ENCODE peak calls at places on chromosomes 7 and 10, in seven cellular contexts. One of them, this sample, is unnamed.

GRCh38 chr7:125828153-125828690 is 898.6 kb upstream of the POT1 start:
- DNase-seq in neuronal stem cell: no peak
- DNase-seq in fibroblast of pulmonary artery: no peak
- DNase-seq in CD4-positive, CD25-positive, alpha-beta regulatory T cell: no peak
- DNase-seq in cardiac fibroblast: no peak
- DNase-seq in gastrocnemius medialis: no peak
- DNase-seq in right atrium auricular region: no peak
- DNase-seq in this sample: no peak

GRCh38 chr10:7686351-7687171 is 16.6 kb upstream of the ITIH2 start:
- DNase-seq in neuronal stem cell: no peak
- DNase-seq in fibroblast of pulmonary artery: no peak
- DNase-seq in CD4-positive, CD25-positive, alpha-beta regulatory T cell: no peak
- DNase-seq in cardiac fibroblast: no peak
- DNase-seq in gastrocnemius medialis: no peak
- DNase-seq in right atrium auricular region: no peak
- DNase-seq in this sample: no peak

GRCh38 chr7:141785711-141786552 is 4.1 kb upstream of the TAS2R5 start:
- DNase-seq in neuronal stem cell: peak
- DNase-seq in fibroblast of pulmonary artery: peak
- DNase-seq in CD4-positive, CD25-positive, alpha-beta regulatory T cell: peak
- DNase-seq in cardiac fibroblast: peak
- DNase-seq in gastrocnemius medialis: no peak
- DNase-seq in right atrium auricular region: no peak
- DNase-seq in this sample: peak

GRCh38 chr7:130872756-130873448 is 138.9 kb upstream of the KLF14 start:
- DNase-seq in neuronal stem cell: no peak
- DNase-seq in fibroblast of pulmonary artery: no peak
- DNase-seq in CD4-positive, CD25-positive, alpha-beta regulatory T cell: no peak
- DNase-seq in cardiac fibroblast: peak
- DNase-seq in gastrocnemius medialis: no peak
- DNase-seq in right atrium auricular region: no peak
- DNase-seq in this sample: no peak

GRCh38 chr7:39339591-39339990 is 226.6 kb upstream of the YAE1 start:
- DNase-seq in neuronal stem cell: no peak
- DNase-seq in fibroblast of pulmonary artery: no peak
- DNase-seq in CD4-positive, CD25-positive, alpha-beta regulatory T cell: no peak
- DNase-seq in cardiac fibroblast: no peak
- DNase-seq in gastrocnemius medialis: no peak
- DNase-seq in right atrium auricular region: no peak
- DNase-seq in this sample: no peak

GRCh38 chr10:70334526-70335245 is 47.7 kb downstream of the LRRC20 start:
- DNase-seq in neuronal stem cell: no peak
- DNase-seq in fibroblast of pulmonary artery: no peak
- DNase-seq in CD4-positive, CD25-positive, alpha-beta regulatory T cell: no peak
- DNase-seq in cardiac fibroblast: no peak
- DNase-seq in gastrocnemius medialis: no peak
- DNase-seq in right atrium auricular region: no peak
- DNase-seq in this sample: no peak

GRCh38 chr7:120740348-120740747 is 117.6 kb downstream of the TSPAN12 start:
- DNase-seq in neuronal stem cell: no peak
- DNase-seq in fibroblast of pulmonary artery: peak
- DNase-seq in CD4-positive, CD25-positive, alpha-beta regulatory T cell: no peak
- DNase-seq in cardiac fibroblast: peak
- DNase-seq in gastrocnemius medialis: no peak
- DNase-seq in right atrium auricular region: no peak
- DNase-seq in this sample: no peak

GRCh38 chr7:131328387-131329175 is 905 bp downstream of the MKLN1 start:
- DNase-seq in neuronal stem cell: no peak
- DNase-seq in fibroblast of pulmonary artery: peak
- DNase-seq in CD4-positive, CD25-positive, alpha-beta regulatory T cell: no peak
- DNase-seq in cardiac fibroblast: peak
- DNase-seq in gastrocnemius medialis: no peak
- DNase-seq in right atrium auricular region: no peak
- DNase-seq in this sample: no peak

GRCh38 chr7:27183682-27184341 is 1.2 kb downstream of the HOXA11 start:
- DNase-seq in neuronal stem cell: no peak
- DNase-seq in fibroblast of pulmonary artery: no peak
- DNase-seq in CD4-positive, CD25-positive, alpha-beta regulatory T cell: no peak
- DNase-seq in cardiac fibroblast: no peak
- DNase-seq in gastrocnemius medialis: no peak
- DNase-seq in right atrium auricular region: no peak
- DNase-seq in this sample: no peak

GRCh38 chr7:23893942-23894890 is 184.2 kb downstream of the STK31 start:
- DNase-seq in neuronal stem cell: no peak
- DNase-seq in fibroblast of pulmonary artery: peak
- DNase-seq in CD4-positive, CD25-positive, alpha-beta regulatory T cell: peak
- DNase-seq in cardiac fibroblast: peak
- DNase-seq in gastrocnemius medialis: no peak
- DNase-seq in right atrium auricular region: no peak
- DNase-seq in this sample: peak

GRCh38 chr10:14545827-14546226 is 215.1 kb upstream of the FRMD4A start:
- DNase-seq in neuronal stem cell: no peak
- DNase-seq in fibroblast of pulmonary artery: peak
- DNase-seq in CD4-positive, CD25-positive, alpha-beta regulatory T cell: no peak
- DNase-seq in cardiac fibroblast: peak
- DNase-seq in gastrocnemius medialis: no peak
- DNase-seq in right atrium auricular region: peak
- DNase-seq in this sample: no peak

GRCh38 chr10:58412502-58412961 is 27.3 kb downstream of the TFAM start:
- DNase-seq in neuronal stem cell: no peak
- DNase-seq in fibroblast of pulmonary artery: peak
- DNase-seq in CD4-positive, CD25-positive, alpha-beta regulatory T cell: no peak
- DNase-seq in cardiac fibroblast: peak
- DNase-seq in gastrocnemius medialis: no peak
- DNase-seq in right atrium auricular region: no peak
- DNase-seq in this sample: no peak

GRCh38 chr10:21535494-21535818 is 1.4 kb downstream of the MLLT10 start:
- DNase-seq in neuronal stem cell: no peak
- DNase-seq in fibroblast of pulmonary artery: no peak
- DNase-seq in CD4-positive, CD25-positive, alpha-beta regulatory T cell: no peak
- DNase-seq in cardiac fibroblast: peak
- DNase-seq in gastrocnemius medialis: no peak
- DNase-seq in right atrium auricular region: no peak
- DNase-seq in this sample: no peak
- H3K4me3 ChIP-seq in neuronal stem cell: peak
- H3K4me3 ChIP-seq in fibroblast of pulmonary artery: peak
- H3K4me3 ChIP-seq in CD4-positive, CD25-positive, alpha-beta regulatory T cell: peak
- H3K4me3 ChIP-seq in cardiac fibroblast: peak
- H3K4me3 ChIP-seq in gastrocnemius medialis: peak
- H3K4me3 ChIP-seq in right atrium auricular region: peak
- H3K4me3 ChIP-seq in this sample: peak

GRCh38 chr10:31418481-31418880 is 99.5 kb downstream of the ZEB1 start:
- DNase-seq in neuronal stem cell: no peak
- DNase-seq in fibroblast of pulmonary artery: no peak
- DNase-seq in CD4-positive, CD25-positive, alpha-beta regulatory T cell: no peak
- DNase-seq in cardiac fibroblast: no peak
- DNase-seq in gastrocnemius medialis: no peak
- DNase-seq in right atrium auricular region: no peak
- DNase-seq in this sample: no peak

DNA sequence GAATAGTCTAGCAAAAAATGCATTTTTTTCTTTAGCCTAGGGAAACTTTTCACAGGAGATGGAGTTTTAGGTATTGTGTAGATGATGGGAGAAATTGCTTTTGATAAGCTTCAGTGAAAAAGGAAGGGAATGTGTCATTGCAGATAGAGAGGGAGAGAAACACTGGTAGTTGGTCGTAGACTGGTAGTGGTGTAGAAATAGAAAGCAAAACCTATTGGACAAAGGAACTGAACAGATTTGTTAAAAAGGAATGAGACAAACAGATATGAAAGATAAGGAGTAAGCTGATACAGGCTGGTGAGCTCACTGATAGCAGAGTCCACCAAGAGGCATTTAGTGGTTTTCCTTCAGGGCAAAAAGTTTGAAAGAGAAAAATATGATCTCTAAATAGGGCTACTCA is 94.3 kb downstream of the ZEB1 start:
- DNase-seq in neuronal stem cell: no peak
- DNase-seq in fibroblast of pulmonary artery: peak
- DNase-seq in CD4-positive, CD25-positive, alpha-beta regulatory T cell: no peak
- DNase-seq in cardiac fibroblast: no peak
- DNase-seq in gastrocnemius medialis: no peak
- DNase-seq in right atrium auricular region: no peak
- DNase-seq in this sample: no peak
- H3K4me3 ChIP-seq in neuronal stem cell: no peak
- H3K4me3 ChIP-seq in fibroblast of pulmonary artery: no peak
- H3K4me3 ChIP-seq in CD4-positive, CD25-positive, alpha-beta regulatory T cell: peak
- H3K4me3 ChIP-seq in cardiac fibroblast: no peak
- H3K4me3 ChIP-seq in gastrocnemius medialis: no peak
- H3K4me3 ChIP-seq in right atrium auricular region: no peak
- H3K4me3 ChIP-seq in this sample: no peak

GRCh38 chr10:74207681-74208080 is 56.7 kb downstream of the ADK start:
- DNase-seq in neuronal stem cell: no peak
- DNase-seq in fibroblast of pulmonary artery: no peak
- DNase-seq in CD4-positive, CD25-positive, alpha-beta regulatory T cell: no peak
- DNase-seq in cardiac fibroblast: no peak
- DNase-seq in gastrocnemius medialis: no peak
- DNase-seq in right atrium auricular region: no peak
- DNase-seq in this sample: no peak
- H3K4me3 ChIP-seq in neuronal stem cell: no peak
- H3K4me3 ChIP-seq in fibroblast of pulmonary artery: no peak
- H3K4me3 ChIP-seq in CD4-positive, CD25-positive, alpha-beta regulatory T cell: no peak
- H3K4me3 ChIP-seq in cardiac fibroblast: no peak
- H3K4me3 ChIP-seq in gastrocnemius medialis: no peak
- H3K4me3 ChIP-seq in right atrium auricular region: no peak
- H3K4me3 ChIP-seq in this sample: no peak

DNA sequence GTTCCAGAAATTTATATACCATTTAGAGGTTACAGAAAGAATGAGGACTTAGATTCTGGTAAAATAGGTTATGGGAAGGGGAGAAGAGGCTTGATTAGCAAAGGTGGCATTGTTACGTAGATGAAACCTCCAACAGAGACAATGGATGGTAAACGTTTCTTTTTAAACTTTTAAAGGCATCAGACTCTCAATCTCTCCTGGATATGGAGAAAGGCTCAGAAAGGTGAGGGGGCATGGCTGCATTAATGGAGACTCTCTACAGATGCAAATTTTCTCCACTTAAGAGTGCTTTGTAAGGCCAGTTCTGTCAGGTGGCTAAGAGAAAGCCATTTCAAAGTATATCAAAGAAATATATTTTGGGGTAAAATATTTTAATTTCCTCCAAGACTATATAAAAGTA is 240.9 kb upstream of the PTER start:
- DNase-seq in neuronal stem cell: no peak
- DNase-seq in fibroblast of pulmonary artery: no peak
- DNase-seq in CD4-positive, CD25-positive, alpha-beta regulatory T cell: no peak
- DNase-seq in cardiac fibroblast: no peak
- DNase-seq in gastrocnemius medialis: no peak
- DNase-seq in right atrium auricular region: no peak
- DNase-seq in this sample: no peak
- H3K4me3 ChIP-seq in neuronal stem cell: no peak
- H3K4me3 ChIP-seq in fibroblast of pulmonary artery: no peak
- H3K4me3 ChIP-seq in CD4-positive, CD25-positive, alpha-beta regulatory T cell: no peak
- H3K4me3 ChIP-seq in cardiac fibroblast: no peak
- H3K4me3 ChIP-seq in gastrocnemius medialis: no peak
- H3K4me3 ChIP-seq in right atrium auricular region: no peak
- H3K4me3 ChIP-seq in this sample: no peak

This sample was measured in Jurkat, Clone E6-1.